ENCODE peak calls at places on chromosomes 12 and 14, in eight cellular contexts. T, J, E, W, R, H, G and Q are unnamed samples.

GRCh38 chr14:71264260-71264659 is 357.0 kb downstream of the PCNX1 start:
- DNase-seq in T (no peak), J (no peak), E (no peak), W (no peak), R (no peak), H (no peak), G (no peak), Q (no peak)

GRCh38 chr12:65696227-65696626 is 128.1 kb upstream of the HMGA2 start:
- DNase-seq in T (no peak), J (no peak), E (no peak), W (no peak), R (no peak), H (no peak), G (no peak), Q (no peak)

GRCh38 chr12:95583933-95584332 is 32.7 kb upstream of the USP44 start:
- DNase-seq in T (no peak), J (no peak), E (no peak), W (no peak), R (no peak), H (no peak), G (no peak), Q (no peak)

GRCh38 chr12:31230004-31230403 is 95.9 kb downstream of the SINHCAF start:
- DNase-seq in T (no peak), J (no peak), E (no peak), W (no peak), R (no peak), H (no peak), G (no peak), Q (no peak)

GRCh38 chr12:42145197-42145549 is 499 bp upstream of the GXYLT1 start:
- DNase-seq in T (peak), J (no peak), E (no peak), W (no peak), R (no peak), H (no peak), G (no peak), Q (no peak)

GRCh38 chr14:52789118-52789517 is 2.3 kb downstream of the GNPNAT1 start:
- DNase-seq in T (no peak), J (no peak), E (no peak), W (peak), R (no peak), H (no peak), G (no peak), Q (no peak)

GRCh38 chr12:115710104-115710564 is 567.4 kb downstream of the MED13L start:
- DNase-seq in T (peak), J (no peak), E (no peak), W (no peak), R (peak), H (peak), G (no peak), Q (peak)

GRCh38 chr14:71688576-71688975 is 243.7 kb upstream of the RGS6 start:
- DNase-seq in T (no peak), J (no peak), E (no peak), W (no peak), R (peak), H (no peak), G (no peak), Q (peak)

GRCh38 chr12:750356-751191 is 1.8 kb upstream of the WNK1 start:
- DNase-seq in T (no peak), J (no peak), E (no peak), W (no peak), R (no peak), H (no peak), G (no peak), Q (no peak)

GRCh38 chr14:54981698-54982097 is 45.2 kb downstream of the WDHD1 start:
- DNase-seq in T (no peak), J (no peak), E (no peak), W (no peak), R (no peak), H (no peak), G (no peak), Q (no peak)

GRCh38 chr12:27966870-27967269 is 5.7 kb downstream of the PTHLH start:
- DNase-seq in T (peak), J (no peak), E (no peak), W (no peak), R (peak), H (peak), G (no peak), Q (peak)

GRCh38 chr12:121957831-121958515 is 39.6 kb downstream of the CFAP251 start:
- DNase-seq in T (no peak), J (no peak), E (no peak), W (no peak), R (no peak), H (no peak), G (no peak), Q (no peak)

GRCh38 chr14:24392327-24393098 is 6.3 kb upstream of the NYNRIN start:
- DNase-seq in T (peak), J (no peak), E (no peak), W (no peak), R (peak), H (peak), G (no peak), Q (peak)

GRCh38 chr12:113862570-113863454 is 103.3 kb downstream of the RBM19 start:
- DNase-seq in T (no peak), J (peak), E (no peak), W (peak), R (peak), H (peak), G (no peak), Q (no peak)

GRCh38 chr12:19778822-19779221 is 339.5 kb downstream of the AEBP2 start:
- DNase-seq in T (no peak), J (no peak), E (no peak), W (no peak), R (no peak), H (no peak), G (no peak), Q (no peak)

GRCh38 chr12:95739561-95740313 is 50.8 kb downstream of the NTN4 start:
- DNase-seq in T (no peak), J (no peak), E (no peak), W (no peak), R (no peak), H (no peak), G (no peak), Q (no peak)

GRCh38 chr14:50955373-50956043 is 11.2 kb upstream of the PYGL start:
- DNase-seq in T (peak), J (peak), E (no peak), W (peak), R (peak), H (peak), G (no peak), Q (peak)

GRCh38 chr12:89863332-89863938 is 154.8 kb upstream of the ATP2B1 start:
- DNase-seq in T (no peak), J (peak), E (no peak), W (peak), R (no peak), H (no peak), G (no peak), Q (no peak)

GRCh38 chr12:75986001-75986739 is 45.4 kb downstream of the PHLDA1 start:
- DNase-seq in T (peak), J (no peak), E (no peak), W (no peak), R (no peak), H (no peak), G (no peak), Q (no peak)

GRCh38 chr12:9736931-9737705 is 4.2 kb upstream of the CLECL1 start:
- DNase-seq in T (no peak), J (no peak), E (no peak), W (peak), R (no peak), H (no peak), G (no peak), Q (no peak)

GRCh38 chr14:22630486-22630885 is 13.7 kb downstream of the OR6J1 start:
- DNase-seq in T (no peak), J (no peak), E (no peak), W (no peak), R (no peak), H (no peak), G (no peak), Q (no peak)

GRCh38 chr14:71532349-71532748 is 399.9 kb upstream of the RGS6 start:
- DNase-seq in T (no peak), J (no peak), E (no peak), W (no peak), R (no peak), H (peak), G (no peak), Q (no peak)

GRCh38 chr12:52903285-52903854 is 1.5 kb downstream of the KRT8 start:
- DNase-seq in T (peak), J (peak), E (no peak), W (peak), R (peak), H (no peak), G (no peak), Q (no peak)

GRCh38 chr12:80056845-80057244 is 42.5 kb upstream of the OTOGL start:
- DNase-seq in T (no peak), J (no peak), E (no peak), W (no peak), R (no peak), H (no peak), G (no peak), Q (no peak)